ENCODE peak calls at places on chromosomes 7 and 10, in five cellular contexts. O is naive B cell; P is astrocyte of the spinal cord; N is activated CD4-positive, CD25-positive, alpha-beta regulatory T cell; I is central memory CD4-positive, alpha-beta T cell. H is an unnamed sample.

GRCh38 chr7:36840930-36841329 is 116.6 kb upstream of the AOAH start:
- DNase-seq in O (no peak), P (no peak), N (no peak), I (no peak), H (no peak)

GRCh38 chr7:116528008-116528789 is 3.4 kb downstream of the CAV1 start:
- DNase-seq in O (no peak), P (peak), N (no peak), I (no peak), H (no peak)

GRCh38 chr10:112793197-112793921 is 156.7 kb upstream of the TCF7L2 start:
- DNase-seq in O (no peak), P (no peak), N (no peak), I (no peak), H (no peak)

GRCh38 chr10:70125918-70126590 is 6.6 kb downstream of the AIFM2 start:
- DNase-seq in O (no peak), P (no peak), N (no peak), I (no peak), H (no peak)

GRCh38 chr7:17144313-17144712 is 154.1 kb upstream of the AHR start:
- DNase-seq in O (no peak), P (peak), N (peak), I (peak), H (no peak)

GRCh38 chr10:113326160-113327111 is 226.4 kb upstream of the HABP2 start:
- DNase-seq in O (no peak), P (peak), N (no peak), I (no peak), H (peak)

GRCh38 chr10:13110908-13111307 is 10.9 kb downstream of the OPTN start:
- DNase-seq in O (no peak), P (no peak), N (no peak), I (no peak), H (no peak)

GRCh38 chr7:2478800-2479199 is 2.6 kb upstream of the GRIFIN start:
- DNase-seq in O (no peak), P (no peak), N (no peak), I (no peak), H (no peak)

GRCh38 chr7:112036071-112036470 is 170.1 kb downstream of the DOCK4 start:
- DNase-seq in O (no peak), P (no peak), N (no peak), I (no peak), H (no peak)

GRCh38 chr7:150344299-150344698 is 2.9 kb upstream of the RARRES2 start:
- DNase-seq in O (no peak), P (no peak), N (no peak), I (no peak), H (no peak)

GRCh38 chr10:63521389-63522128 is at the start of gene REEP3:
- DNase-seq in O (peak), P (peak), N (peak), I (peak), H (peak)

GRCh38 chr7:6729492-6730342 is 23.0 kb upstream of the ZNF12 start:
- DNase-seq in O (peak), P (peak), N (peak), I (peak), H (peak)

GRCh38 chr7:95476072-95476845 is 9.5 kb upstream of the ASB4 start:
- DNase-seq in O (no peak), P (peak), N (no peak), I (no peak), H (no peak)

GRCh38 chr7:158310924-158311713 is 276.5 kb downstream of the PTPRN2 start:
- DNase-seq in O (no peak), P (no peak), N (no peak), I (no peak), H (no peak)

GRCh38 chr7:157875230-157876179 is 538.7 kb downstream of the DNAJB6 start:
- DNase-seq in O (no peak), P (no peak), N (peak), I (peak), H (no peak)

GRCh38 chr7:33982425-33982786 is 77.1 kb downstream of the BMPER start:
- DNase-seq in O (no peak), P (peak), N (no peak), I (no peak), H (no peak)

GRCh38 chr7:114085592-114086490 is 167.0 kb upstream of the PPP1R3A start:
- DNase-seq in O (peak), P (peak), N (no peak), I (no peak), H (peak)

GRCh38 chr10:43137971-43138756 is at the start of gene CSGALNACT2:
- DNase-seq in O (peak), P (peak), N (peak), I (peak), H (peak)

GRCh38 chr7:90982228-90982627 is 282.0 kb upstream of the FZD1 start:
- DNase-seq in O (no peak), P (no peak), N (no peak), I (no peak), H (no peak)

GRCh38 chr7:22480523-22481075 is 19.4 kb downstream of the STEAP1B start:
- DNase-seq in O (no peak), P (no peak), N (no peak), I (no peak), H (no peak)

GRCh38 chr7:103989785-103990775 is 622 bp upstream of the RELN start:
- DNase-seq in O (no peak), P (peak), N (no peak), I (no peak), H (no peak)

GRCh38 chr10:1049425-1049958 is 573 bp upstream of the IDI1 start:
- DNase-seq in O (no peak), P (no peak), N (no peak), I (no peak), H (no peak)

GRCh38 chr10:129973674-129974059 is 9.6 kb upstream of the EBF3 start:
- DNase-seq in O (no peak), P (no peak), N (no peak), I (no peak), H (no peak)

GRCh38 chr10:14548474-14548873 is 217.8 kb upstream of the FRMD4A start:
- DNase-seq in O (no peak), P (no peak), N (no peak), I (no peak), H (no peak)

GRCh38 chr7:82528577-82529305 is 85.2 kb upstream of the CACNA2D1 start:
- DNase-seq in O (no peak), P (peak), N (no peak), I (no peak), H (no peak)

GRCh38 chr7:55193245-55193644 is 171.9 kb upstream of the LANCL2 start:
- DNase-seq in O (no peak), P (no peak), N (no peak), I (no peak), H (no peak)

GRCh38 chr7:35253182-35253679 is 669 bp downstream of the TBX20 start:
- DNase-seq in O (no peak), P (no peak), N (no peak), I (no peak), H (no peak)

GRCh38 chr7:157795631-157796030 is 458.8 kb downstream of the DNAJB6 start:
- DNase-seq in O (no peak), P (no peak), N (no peak), I (no peak), H (no peak)

GRCh38 chr10:63887026-63887589 is 365.9 kb downstream of the REEP3 start:
- DNase-seq in O (no peak), P (no peak), N (no peak), I (no peak), H (peak)

GRCh38 chr10:6530966-6531365 is 49.1 kb downstream of the PRKCQ start:
- DNase-seq in O (no peak), P (no peak), N (no peak), I (peak), H (no peak)

GRCh38 chr7:66429498-66430163 is 199.1 kb upstream of the KCTD7 start:
- DNase-seq in O (no peak), P (no peak), N (no peak), I (no peak), H (no peak)

GRCh38 chr10:35019037-35019794 is 70.9 kb downstream of the CUL2 start:
- DNase-seq in O (no peak), P (no peak), N (no peak), I (no peak), H (no peak)

GRCh38 chr10:122701652-122702051 is 2.0 kb upstream of the C10orf120 start:
- DNase-seq in O (no peak), P (no peak), N (no peak), I (no peak), H (no peak)

GRCh38 chr7:107501593-107501992 is 31.7 kb downstream of the GPR22 start:
- DNase-seq in O (no peak), P (peak), N (no peak), I (no peak), H (no peak)

GRCh38 chr7:24504040-24504439 is 69.2 kb upstream of the PALS2 start:
- DNase-seq in O (no peak), P (no peak), N (no peak), I (no peak), H (peak)

GRCh38 chr7:72335561-72336381 is 76.4 kb downstream of the CALN1 start:
- DNase-seq in O (no peak), P (no peak), N (no peak), I (no peak), H (peak)

GRCh38 chr7:7434379-7434778 is 101.3 kb downstream of the COL28A1 start:
- DNase-seq in O (no peak), P (no peak), N (no peak), I (no peak), H (no peak)

GRCh38 chr7:69893915-69894314 is 295.6 kb downstream of the AUTS2 start:
- DNase-seq in O (peak), P (no peak), N (no peak), I (no peak), H (no peak)

GRCh38 chr10:35577915-35578607 is 27.1 kb upstream of the GJD4 start:
- DNase-seq in O (no peak), P (peak), N (no peak), I (no peak), H (no peak)

GRCh38 chr7:102967798-102968197 is 55.0 kb downstream of the LRRC17 start:
- DNase-seq in O (no peak), P (peak), N (no peak), I (no peak), H (no peak)

H was measured in GM06990.